ENCODE peak calls at places on chromosomes 6 and 20, in seven cellular contexts. One of them, this sample, is unnamed.

GRCh38 chr6:36123270-36124139 is 6.8 kb upstream of the MAPK13 start:
- DNase-seq in AG09309: peak
- DNase-seq in spleen: peak
- DNase-seq in HL-60: peak
- DNase-seq in adrenal gland: peak
- DNase-seq in choroid plexus epithelial cell: peak
- DNase-seq in psoas muscle: peak
- DNase-seq in this sample: no peak

GRCh38 chr20:46027245-46027853 is 1.7 kb upstream of the SLC12A5 start:
- DNase-seq in AG09309: peak
- DNase-seq in spleen: no peak
- DNase-seq in HL-60: peak
- DNase-seq in adrenal gland: peak
- DNase-seq in choroid plexus epithelial cell: peak
- DNase-seq in psoas muscle: no peak
- DNase-seq in this sample: no peak

GRCh38 chr6:91137286-91137685 is 550.4 kb upstream of the MAP3K7 start:
- DNase-seq in AG09309: no peak
- DNase-seq in spleen: no peak
- DNase-seq in HL-60: no peak
- DNase-seq in adrenal gland: no peak
- DNase-seq in choroid plexus epithelial cell: no peak
- DNase-seq in psoas muscle: no peak
- DNase-seq in this sample: no peak

GRCh38 chr20:53900380-53900999 is 169.9 kb downstream of the BCAS1 start:
- DNase-seq in AG09309: no peak
- DNase-seq in spleen: no peak
- DNase-seq in HL-60: no peak
- DNase-seq in adrenal gland: no peak
- DNase-seq in choroid plexus epithelial cell: peak
- DNase-seq in psoas muscle: no peak
- DNase-seq in this sample: peak

GRCh38 chr6:141486942-141487341 is 645.8 kb upstream of the GJE1 start:
- DNase-seq in AG09309: no peak
- DNase-seq in spleen: no peak
- DNase-seq in HL-60: no peak
- DNase-seq in adrenal gland: no peak
- DNase-seq in choroid plexus epithelial cell: no peak
- DNase-seq in psoas muscle: no peak
- DNase-seq in this sample: no peak

GRCh38 chr6:87322304-87323212 is at the start of gene SMIM8:
- DNase-seq in AG09309: no peak
- DNase-seq in spleen: peak
- DNase-seq in HL-60: peak
- DNase-seq in adrenal gland: peak
- DNase-seq in choroid plexus epithelial cell: peak
- DNase-seq in psoas muscle: peak
- DNase-seq in this sample: no peak

GRCh38 chr20:35248641-35249475 is 22.4 kb downstream of the MMP24 start:
- DNase-seq in AG09309: no peak
- DNase-seq in spleen: no peak
- DNase-seq in HL-60: no peak
- DNase-seq in adrenal gland: no peak
- DNase-seq in choroid plexus epithelial cell: no peak
- DNase-seq in psoas muscle: no peak
- DNase-seq in this sample: no peak

GRCh38 chr20:32966881-32967781 is 37.1 kb downstream of the SUN5 start:
- DNase-seq in AG09309: no peak
- DNase-seq in spleen: no peak
- DNase-seq in HL-60: peak
- DNase-seq in adrenal gland: no peak
- DNase-seq in choroid plexus epithelial cell: no peak
- DNase-seq in psoas muscle: no peak
- DNase-seq in this sample: no peak

GRCh38 chr6:138821519-138821918 is 25.6 kb downstream of the ECT2L start:
- DNase-seq in AG09309: no peak
- DNase-seq in spleen: no peak
- DNase-seq in HL-60: no peak
- DNase-seq in adrenal gland: no peak
- DNase-seq in choroid plexus epithelial cell: no peak
- DNase-seq in psoas muscle: no peak
- DNase-seq in this sample: no peak

GRCh38 chr6:159645659-159646058 is 47.4 kb downstream of the SOD2 start:
- DNase-seq in AG09309: no peak
- DNase-seq in spleen: no peak
- DNase-seq in HL-60: no peak
- DNase-seq in adrenal gland: no peak
- DNase-seq in choroid plexus epithelial cell: peak
- DNase-seq in psoas muscle: no peak
- DNase-seq in this sample: no peak

GRCh38 chr6:34189806-34190503 is 44.1 kb upstream of the GRM4 start:
- DNase-seq in AG09309: no peak
- DNase-seq in spleen: peak
- DNase-seq in HL-60: peak
- DNase-seq in adrenal gland: no peak
- DNase-seq in choroid plexus epithelial cell: no peak
- DNase-seq in psoas muscle: no peak
- DNase-seq in this sample: no peak

GRCh38 chr6:4947716-4948115 is 56.1 kb downstream of the RPP40 start:
- DNase-seq in AG09309: no peak
- DNase-seq in spleen: no peak
- DNase-seq in HL-60: no peak
- DNase-seq in adrenal gland: no peak
- DNase-seq in choroid plexus epithelial cell: no peak
- DNase-seq in psoas muscle: no peak
- DNase-seq in this sample: no peak

GRCh38 chr6:47743744-47744143 is 38.1 kb upstream of the OPN5 start:
- DNase-seq in AG09309: no peak
- DNase-seq in spleen: no peak
- DNase-seq in HL-60: no peak
- DNase-seq in adrenal gland: no peak
- DNase-seq in choroid plexus epithelial cell: peak
- DNase-seq in psoas muscle: no peak
- DNase-seq in this sample: no peak

GRCh38 chr6:149329529-149329928 is 12.0 kb downstream of the TAB2 start:
- DNase-seq in AG09309: no peak
- DNase-seq in spleen: no peak
- DNase-seq in HL-60: no peak
- DNase-seq in adrenal gland: no peak
- DNase-seq in choroid plexus epithelial cell: no peak
- DNase-seq in psoas muscle: no peak
- DNase-seq in this sample: no peak

GRCh38 chr6:43582911-43583310 is 6.9 kb downstream of the POLH start:
- DNase-seq in AG09309: no peak
- DNase-seq in spleen: no peak
- DNase-seq in HL-60: no peak
- DNase-seq in adrenal gland: no peak
- DNase-seq in choroid plexus epithelial cell: no peak
- DNase-seq in psoas muscle: no peak
- DNase-seq in this sample: no peak

GRCh38 chr6:163324928-163325784 is 89.4 kb upstream of the QKI start:
- DNase-seq in AG09309: no peak
- DNase-seq in spleen: no peak
- DNase-seq in HL-60: peak
- DNase-seq in adrenal gland: no peak
- DNase-seq in choroid plexus epithelial cell: peak
- DNase-seq in psoas muscle: no peak
- DNase-seq in this sample: no peak

GRCh38 chr6:31775633-31776263 is 1.4 kb downstream of the VWA7 start:
- DNase-seq in AG09309: no peak
- DNase-seq in spleen: no peak
- DNase-seq in HL-60: no peak
- DNase-seq in adrenal gland: no peak
- DNase-seq in choroid plexus epithelial cell: no peak
- DNase-seq in psoas muscle: no peak
- DNase-seq in this sample: no peak

GRCh38 chr6:143408787-143409162 is 41.7 kb downstream of the ADAT2 start:
- DNase-seq in AG09309: no peak
- DNase-seq in spleen: no peak
- DNase-seq in HL-60: no peak
- DNase-seq in adrenal gland: no peak
- DNase-seq in choroid plexus epithelial cell: no peak
- DNase-seq in psoas muscle: no peak
- DNase-seq in this sample: no peak
- H3K4me3 ChIP-seq in AG09309: no peak
- H3K4me3 ChIP-seq in spleen: no peak
- H3K4me3 ChIP-seq in HL-60: no peak
- H3K4me3 ChIP-seq in adrenal gland: no peak
- H3K4me3 ChIP-seq in choroid plexus epithelial cell: no peak
- H3K4me3 ChIP-seq in psoas muscle: no peak
- H3K4me3 ChIP-seq in this sample: no peak

DNA sequence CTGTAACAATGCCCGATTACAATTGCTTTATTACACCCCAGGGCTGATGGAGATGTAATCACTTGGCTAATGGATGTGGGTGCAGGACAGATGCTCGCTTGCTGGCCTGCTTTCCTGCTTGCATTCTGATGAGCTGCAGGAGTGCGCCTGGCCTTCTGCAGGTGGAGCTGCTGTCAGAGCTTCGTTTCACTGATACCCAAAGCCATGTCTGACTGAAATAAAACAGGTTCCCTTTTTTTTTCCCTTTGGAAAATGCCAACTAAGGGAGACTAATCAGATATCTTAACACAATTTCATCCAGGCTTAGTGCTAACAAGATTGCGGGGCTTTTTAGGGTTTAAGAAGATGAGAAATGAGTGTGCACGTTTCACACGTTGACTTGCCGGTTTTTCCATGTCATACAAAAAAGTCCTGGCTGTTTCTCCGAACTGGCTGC is 60.7 kb downstream of the VAPB start:
- DNase-seq in AG09309: no peak
- DNase-seq in spleen: no peak
- DNase-seq in HL-60: no peak
- DNase-seq in adrenal gland: no peak
- DNase-seq in choroid plexus epithelial cell: no peak
- DNase-seq in psoas muscle: no peak
- DNase-seq in this sample: no peak
- H3K4me3 ChIP-seq in AG09309: no peak
- H3K4me3 ChIP-seq in spleen: no peak
- H3K4me3 ChIP-seq in HL-60: no peak
- H3K4me3 ChIP-seq in adrenal gland: no peak
- H3K4me3 ChIP-seq in choroid plexus epithelial cell: no peak
- H3K4me3 ChIP-seq in psoas muscle: no peak
- H3K4me3 ChIP-seq in this sample: no peak

GRCh38 chr6:2819891-2820814 is 21.5 kb downstream of the SERPINB1 start:
- DNase-seq in AG09309: no peak
- DNase-seq in spleen: no peak
- DNase-seq in HL-60: no peak
- DNase-seq in adrenal gland: no peak
- DNase-seq in choroid plexus epithelial cell: no peak
- DNase-seq in psoas muscle: no peak
- DNase-seq in this sample: no peak

GRCh38 chr6:2821554-2821953 is 20.1 kb downstream of the SERPINB1 start:
- DNase-seq in AG09309: no peak
- DNase-seq in spleen: no peak
- DNase-seq in HL-60: no peak
- DNase-seq in adrenal gland: no peak
- DNase-seq in choroid plexus epithelial cell: no peak
- DNase-seq in psoas muscle: no peak
- DNase-seq in this sample: no peak

GRCh38 chr6:2827112-2827511 is 14.6 kb downstream of the SERPINB1 start:
- DNase-seq in AG09309: no peak
- DNase-seq in spleen: no peak
- DNase-seq in HL-60: no peak
- DNase-seq in adrenal gland: no peak
- DNase-seq in choroid plexus epithelial cell: no peak
- DNase-seq in psoas muscle: no peak
- DNase-seq in this sample: no peak

GRCh38 chr6:2819115-2819514 is 22.5 kb downstream of the SERPINB1 start:
- DNase-seq in AG09309: no peak
- DNase-seq in spleen: no peak
- DNase-seq in HL-60: no peak
- DNase-seq in adrenal gland: no peak
- DNase-seq in choroid plexus epithelial cell: no peak
- DNase-seq in psoas muscle: no peak
- DNase-seq in this sample: no peak

DNA sequence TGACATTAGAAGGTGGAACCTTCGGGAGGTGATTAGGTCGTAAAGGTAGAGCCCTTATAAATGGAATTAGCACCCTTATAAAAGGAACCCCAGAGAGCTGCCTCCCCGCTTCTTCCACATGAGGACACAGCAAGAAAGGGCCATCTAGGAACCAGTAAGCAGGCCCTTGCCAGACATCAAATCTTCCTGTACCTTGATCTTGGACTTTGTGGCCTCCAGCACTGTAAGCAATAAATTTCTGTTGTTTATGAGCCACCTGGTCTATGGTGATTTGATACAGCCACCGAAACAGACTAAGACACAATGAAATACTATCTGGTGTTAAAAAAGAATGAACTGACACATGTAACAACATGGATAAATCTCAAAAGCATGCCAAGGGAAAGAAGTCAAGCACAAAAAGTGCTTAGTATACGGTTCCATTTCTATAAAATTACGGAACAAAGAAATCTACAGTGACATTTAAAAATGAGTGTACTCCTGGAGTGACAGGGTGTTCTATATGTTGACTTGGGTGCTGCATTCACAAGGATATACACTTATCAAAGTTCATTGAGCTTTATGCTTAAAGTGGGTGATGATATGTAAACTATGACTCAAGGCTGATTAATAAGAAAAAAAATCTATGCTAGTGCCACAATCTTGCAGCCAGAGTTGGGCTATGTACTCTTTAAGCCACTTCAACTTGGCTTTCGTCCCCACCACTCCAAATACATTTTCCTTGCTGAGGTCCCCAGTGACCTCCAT is 18.4 kb downstream of the SERPINB1 start:
- DNase-seq in AG09309: no peak
- DNase-seq in spleen: no peak
- DNase-seq in HL-60: no peak
- DNase-seq in adrenal gland: no peak
- DNase-seq in choroid plexus epithelial cell: no peak
- DNase-seq in psoas muscle: no peak
- DNase-seq in this sample: no peak
- H3K4me3 ChIP-seq in AG09309: no peak
- H3K4me3 ChIP-seq in spleen: no peak
- H3K4me3 ChIP-seq in HL-60: no peak
- H3K4me3 ChIP-seq in adrenal gland: no peak
- H3K4me3 ChIP-seq in choroid plexus epithelial cell: no peak
- H3K4me3 ChIP-seq in psoas muscle: no peak
- H3K4me3 ChIP-seq in this sample: no peak

DNA sequence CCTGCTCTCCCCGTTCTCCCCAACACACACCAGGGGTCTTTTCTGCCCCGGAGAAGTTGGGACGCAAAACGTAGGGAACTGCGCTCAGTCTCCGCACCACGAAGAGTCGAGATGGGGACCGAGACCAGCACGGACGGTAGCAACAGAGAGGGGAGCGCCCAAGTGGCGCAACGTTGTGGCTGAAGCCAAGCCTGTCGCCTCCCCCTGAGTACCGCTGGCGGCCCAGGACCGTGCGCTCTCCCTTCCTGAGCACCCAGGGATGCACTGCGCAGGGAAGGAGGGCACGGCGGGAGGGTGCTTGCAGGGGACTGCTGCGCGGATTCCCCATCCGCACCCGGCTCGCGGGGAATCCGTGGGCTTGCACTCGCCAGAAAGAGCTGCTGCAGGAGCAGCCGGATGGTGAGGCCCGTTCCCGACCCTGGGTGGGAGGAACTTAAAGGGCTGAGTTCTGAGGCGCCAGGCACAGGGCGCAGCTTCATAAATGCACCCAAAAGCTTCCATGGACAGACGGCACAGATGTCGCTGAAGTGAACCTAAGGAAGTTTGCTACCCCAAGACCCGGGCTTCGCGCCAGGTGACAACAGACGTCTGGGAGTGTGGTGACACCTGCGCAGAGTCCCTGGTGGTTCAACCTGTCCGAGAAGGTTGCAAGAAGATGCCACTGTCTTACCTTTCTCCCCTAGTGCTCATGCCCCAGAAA is 178.7 kb downstream of the TBXT start:
- DNase-seq in AG09309: no peak
- DNase-seq in spleen: no peak
- DNase-seq in HL-60: no peak
- DNase-seq in adrenal gland: no peak
- DNase-seq in choroid plexus epithelial cell: no peak
- DNase-seq in psoas muscle: no peak
- DNase-seq in this sample: no peak
- H3K4me3 ChIP-seq in AG09309: no peak
- H3K4me3 ChIP-seq in spleen: peak
- H3K4me3 ChIP-seq in HL-60: no peak
- H3K4me3 ChIP-seq in adrenal gland: peak
- H3K4me3 ChIP-seq in choroid plexus epithelial cell: peak
- H3K4me3 ChIP-seq in psoas muscle: peak
- H3K4me3 ChIP-seq in this sample: peak